ENCODE peak calls at places on chromosomes 4 and X, in seven cellular contexts. One of them, this sample, is unnamed.

GRCh38 chrX:39836802-39837420 is 260.8 kb downstream of the BCOR start:
- DNase-seq in NCI-H510A treated with DMSO at 0.1 percent for 48 hours: peak
- DNase-seq in left kidney: no peak
- DNase-seq in ELR: no peak
- DNase-seq in midbrain: no peak
- DNase-seq in AG08396: no peak
- DNase-seq in naive thymus-derived CD4-positive, alpha-beta T cell: no peak
- DNase-seq in this sample: no peak

GRCh38 chrX:14963447-14964236 is 90.4 kb downstream of the MOSPD2 start:
- DNase-seq in midbrain: no peak
- DNase-seq in naive thymus-derived CD4-positive, alpha-beta T cell: no peak
- DNase-seq in ELR: peak
- DNase-seq in left kidney: no peak
- DNase-seq in AG08396: no peak
- DNase-seq in NCI-H510A treated with DMSO at 0.1 percent for 48 hours: no peak
- DNase-seq in this sample: peak

GRCh38 chrX:54529559-54530357 is at the start of gene GNL3L:
- DNase-seq in ELR: peak
- DNase-seq in NCI-H510A treated with DMSO at 0.1 percent for 48 hours: peak
- DNase-seq in AG08396: peak
- DNase-seq in naive thymus-derived CD4-positive, alpha-beta T cell: peak
- DNase-seq in midbrain: peak
- DNase-seq in left kidney: peak
- DNase-seq in this sample: peak

GRCh38 chr4:25547343-25547742 is 108.3 kb upstream of the SLC34A2 start:
- DNase-seq in left kidney: no peak
- DNase-seq in ELR: no peak
- DNase-seq in midbrain: no peak
- DNase-seq in NCI-H510A treated with DMSO at 0.1 percent for 48 hours: no peak
- DNase-seq in AG08396: no peak
- DNase-seq in naive thymus-derived CD4-positive, alpha-beta T cell: no peak
- DNase-seq in this sample: no peak

GRCh38 chr4:26110493-26110892 is 196.5 kb downstream of the SMIM20 start:
- DNase-seq in ELR: no peak
- DNase-seq in left kidney: no peak
- DNase-seq in naive thymus-derived CD4-positive, alpha-beta T cell: no peak
- DNase-seq in NCI-H510A treated with DMSO at 0.1 percent for 48 hours: no peak
- DNase-seq in midbrain: no peak
- DNase-seq in AG08396: no peak
- DNase-seq in this sample: no peak

GRCh38 chr4:78720994-78721677 is 55.0 kb upstream of the BMP2K start:
- DNase-seq in left kidney: peak
- DNase-seq in AG08396: no peak
- DNase-seq in midbrain: no peak
- DNase-seq in ELR: no peak
- DNase-seq in naive thymus-derived CD4-positive, alpha-beta T cell: peak
- DNase-seq in NCI-H510A treated with DMSO at 0.1 percent for 48 hours: peak
- DNase-seq in this sample: no peak

GRCh38 chr4:177717407-177717806 is 275.2 kb upstream of the AGA start:
- DNase-seq in AG08396: no peak
- DNase-seq in left kidney: no peak
- DNase-seq in midbrain: no peak
- DNase-seq in NCI-H510A treated with DMSO at 0.1 percent for 48 hours: no peak
- DNase-seq in ELR: no peak
- DNase-seq in naive thymus-derived CD4-positive, alpha-beta T cell: no peak
- DNase-seq in this sample: no peak

GRCh38 chrX:31500920-31501319 is 429.1 kb upstream of the FTHL17 start:
- DNase-seq in NCI-H510A treated with DMSO at 0.1 percent for 48 hours: no peak
- DNase-seq in midbrain: no peak
- DNase-seq in naive thymus-derived CD4-positive, alpha-beta T cell: no peak
- DNase-seq in AG08396: no peak
- DNase-seq in ELR: peak
- DNase-seq in left kidney: no peak
- DNase-seq in this sample: peak

GRCh38 chr4:139144161-139144859 is 32.7 kb downstream of the ELF2 start:
- DNase-seq in AG08396: peak
- DNase-seq in NCI-H510A treated with DMSO at 0.1 percent for 48 hours: no peak
- DNase-seq in naive thymus-derived CD4-positive, alpha-beta T cell: no peak
- DNase-seq in left kidney: peak
- DNase-seq in ELR: peak
- DNase-seq in midbrain: no peak
- DNase-seq in this sample: peak

GRCh38 chr4:1588306-1588705 is 95.8 kb downstream of the FAM53A start:
- DNase-seq in ELR: no peak
- DNase-seq in AG08396: no peak
- DNase-seq in naive thymus-derived CD4-positive, alpha-beta T cell: no peak
- DNase-seq in left kidney: no peak
- DNase-seq in midbrain: no peak
- DNase-seq in NCI-H510A treated with DMSO at 0.1 percent for 48 hours: no peak
- DNase-seq in this sample: no peak

GRCh38 chr4:87807402-87807801 is 8.0 kb downstream of the IBSP start:
- DNase-seq in naive thymus-derived CD4-positive, alpha-beta T cell: no peak
- DNase-seq in midbrain: no peak
- DNase-seq in ELR: no peak
- DNase-seq in AG08396: no peak
- DNase-seq in NCI-H510A treated with DMSO at 0.1 percent for 48 hours: no peak
- DNase-seq in left kidney: no peak
- DNase-seq in this sample: no peak

GRCh38 chr4:175412161-175412560 is 399.9 kb downstream of the GPM6A start:
- DNase-seq in left kidney: no peak
- DNase-seq in naive thymus-derived CD4-positive, alpha-beta T cell: no peak
- DNase-seq in midbrain: no peak
- DNase-seq in AG08396: no peak
- DNase-seq in ELR: peak
- DNase-seq in NCI-H510A treated with DMSO at 0.1 percent for 48 hours: no peak
- DNase-seq in this sample: peak

GRCh38 chr4:147782087-147782781 is 50.3 kb downstream of the ARHGAP10 start:
- DNase-seq in midbrain: no peak
- DNase-seq in NCI-H510A treated with DMSO at 0.1 percent for 48 hours: no peak
- DNase-seq in ELR: peak
- DNase-seq in left kidney: peak
- DNase-seq in AG08396: no peak
- DNase-seq in naive thymus-derived CD4-positive, alpha-beta T cell: no peak
- DNase-seq in this sample: peak

GRCh38 chr4:37431417-37431743 is 186.8 kb downstream of the NWD2 start:
- DNase-seq in naive thymus-derived CD4-positive, alpha-beta T cell: no peak
- DNase-seq in AG08396: no peak
- DNase-seq in left kidney: peak
- DNase-seq in NCI-H510A treated with DMSO at 0.1 percent for 48 hours: no peak
- DNase-seq in midbrain: no peak
- DNase-seq in ELR: no peak
- DNase-seq in this sample: no peak

GRCh38 chrX:152601848-152602616 is 35.7 kb upstream of the GABRQ start:
- DNase-seq in NCI-H510A treated with DMSO at 0.1 percent for 48 hours: peak
- DNase-seq in naive thymus-derived CD4-positive, alpha-beta T cell: no peak
- DNase-seq in left kidney: peak
- DNase-seq in ELR: peak
- DNase-seq in AG08396: no peak
- DNase-seq in midbrain: no peak
- DNase-seq in this sample: peak

GRCh38 chr4:15238720-15239119 is 189.1 kb upstream of the C1QTNF7 start:
- DNase-seq in AG08396: peak
- DNase-seq in midbrain: peak
- DNase-seq in ELR: peak
- DNase-seq in left kidney: peak
- DNase-seq in naive thymus-derived CD4-positive, alpha-beta T cell: peak
- DNase-seq in NCI-H510A treated with DMSO at 0.1 percent for 48 hours: no peak
- DNase-seq in this sample: peak

GRCh38 chr4:101791189-101791572 is 651 bp downstream of the BANK1 start:
- DNase-seq in AG08396: no peak
- DNase-seq in left kidney: no peak
- DNase-seq in naive thymus-derived CD4-positive, alpha-beta T cell: peak
- DNase-seq in ELR: no peak
- DNase-seq in NCI-H510A treated with DMSO at 0.1 percent for 48 hours: peak
- DNase-seq in midbrain: no peak
- DNase-seq in this sample: no peak

GRCh38 chr4:114349543-114350175 is 248.9 kb upstream of the UGT8 start:
- DNase-seq in midbrain: no peak
- DNase-seq in left kidney: no peak
- DNase-seq in ELR: peak
- DNase-seq in naive thymus-derived CD4-positive, alpha-beta T cell: no peak
- DNase-seq in NCI-H510A treated with DMSO at 0.1 percent for 48 hours: no peak
- DNase-seq in AG08396: no peak
- DNase-seq in this sample: peak

GRCh38 chr4:107548211-107548905 is 171.7 kb downstream of the PAPSS1 start:
- DNase-seq in ELR: peak
- DNase-seq in left kidney: peak
- DNase-seq in AG08396: no peak
- DNase-seq in naive thymus-derived CD4-positive, alpha-beta T cell: no peak
- DNase-seq in NCI-H510A treated with DMSO at 0.1 percent for 48 hours: no peak
- DNase-seq in midbrain: no peak
- DNase-seq in this sample: peak

GRCh38 chr4:184400891-184401290 is 73.5 kb downstream of the IRF2 start:
- DNase-seq in midbrain: no peak
- DNase-seq in ELR: no peak
- DNase-seq in naive thymus-derived CD4-positive, alpha-beta T cell: no peak
- DNase-seq in NCI-H510A treated with DMSO at 0.1 percent for 48 hours: no peak
- DNase-seq in AG08396: no peak
- DNase-seq in left kidney: no peak
- DNase-seq in this sample: no peak

GRCh38 chr4:107519057-107519456 is 201.0 kb downstream of the PAPSS1 start:
- DNase-seq in left kidney: peak
- DNase-seq in AG08396: peak
- DNase-seq in midbrain: no peak
- DNase-seq in NCI-H510A treated with DMSO at 0.1 percent for 48 hours: no peak
- DNase-seq in naive thymus-derived CD4-positive, alpha-beta T cell: no peak
- DNase-seq in ELR: peak
- DNase-seq in this sample: peak

GRCh38 chr4:7769936-7770674 is 169.6 kb downstream of the AFAP1 start:
- DNase-seq in naive thymus-derived CD4-positive, alpha-beta T cell: no peak
- DNase-seq in NCI-H510A treated with DMSO at 0.1 percent for 48 hours: no peak
- DNase-seq in midbrain: peak
- DNase-seq in left kidney: peak
- DNase-seq in ELR: peak
- DNase-seq in AG08396: peak
- DNase-seq in this sample: no peak

GRCh38 chrX:45172890-45173289 is 27.8 kb downstream of the DIPK2B start:
- DNase-seq in ELR: peak
- DNase-seq in midbrain: no peak
- DNase-seq in NCI-H510A treated with DMSO at 0.1 percent for 48 hours: no peak
- DNase-seq in left kidney: no peak
- DNase-seq in naive thymus-derived CD4-positive, alpha-beta T cell: no peak
- DNase-seq in AG08396: no peak
- DNase-seq in this sample: peak

GRCh38 chr4:181822005-181822375 is 421.2 kb upstream of the TENM3 start:
- DNase-seq in NCI-H510A treated with DMSO at 0.1 percent for 48 hours: peak
- DNase-seq in AG08396: no peak
- DNase-seq in midbrain: no peak
- DNase-seq in left kidney: peak
- DNase-seq in naive thymus-derived CD4-positive, alpha-beta T cell: no peak
- DNase-seq in ELR: peak
- DNase-seq in this sample: no peak

This sample was measured in HT1080.